ENCODE peak calls at places on chromosomes 12 and 14, in seven cellular contexts. One of them, this sample, is unnamed.

GRCh38 chr12:67681145-67681778 is 32.7 kb downstream of the DYRK2 start:
- DNase-seq in DND-41: no peak
- DNase-seq in esophagus squamous epithelium: no peak
- DNase-seq in stomach: no peak
- DNase-seq in left ventricle myocardium inferior: no peak
- DNase-seq in MM.1S: no peak
- DNase-seq in psoas muscle: no peak
- DNase-seq in this sample: no peak

GRCh38 chr14:31966896-31967668 is 110.0 kb upstream of the ARHGAP5 start:
- DNase-seq in DND-41: no peak
- DNase-seq in esophagus squamous epithelium: no peak
- DNase-seq in stomach: no peak
- DNase-seq in left ventricle myocardium inferior: no peak
- DNase-seq in MM.1S: no peak
- DNase-seq in psoas muscle: no peak
- DNase-seq in this sample: no peak

GRCh38 chr14:39430762-39431415 is 1.3 kb downstream of the FBXO33 start:
- DNase-seq in DND-41: no peak
- DNase-seq in esophagus squamous epithelium: no peak
- DNase-seq in stomach: no peak
- DNase-seq in left ventricle myocardium inferior: no peak
- DNase-seq in MM.1S: no peak
- DNase-seq in psoas muscle: no peak
- DNase-seq in this sample: no peak

GRCh38 chr14:100121643-100122480 is 37.6 kb downstream of the DEGS2 start:
- DNase-seq in DND-41: no peak
- DNase-seq in esophagus squamous epithelium: no peak
- DNase-seq in stomach: no peak
- DNase-seq in left ventricle myocardium inferior: no peak
- DNase-seq in MM.1S: no peak
- DNase-seq in psoas muscle: no peak
- DNase-seq in this sample: no peak

GRCh38 chr12:132428872-132429121 is 61.2 kb upstream of the FBRSL1 start:
- DNase-seq in DND-41: no peak
- DNase-seq in esophagus squamous epithelium: no peak
- DNase-seq in stomach: peak
- DNase-seq in left ventricle myocardium inferior: no peak
- DNase-seq in MM.1S: no peak
- DNase-seq in psoas muscle: no peak
- DNase-seq in this sample: no peak

GRCh38 chr12:11584213-11584855 is 65.1 kb upstream of the ETV6 start:
- DNase-seq in DND-41: no peak
- DNase-seq in esophagus squamous epithelium: no peak
- DNase-seq in stomach: no peak
- DNase-seq in left ventricle myocardium inferior: no peak
- DNase-seq in MM.1S: no peak
- DNase-seq in psoas muscle: no peak
- DNase-seq in this sample: no peak

GRCh38 chr14:92501891-92502351 is 11.7 kb upstream of the RIN3 start:
- DNase-seq in DND-41: no peak
- DNase-seq in esophagus squamous epithelium: no peak
- DNase-seq in stomach: no peak
- DNase-seq in left ventricle myocardium inferior: no peak
- DNase-seq in MM.1S: no peak
- DNase-seq in psoas muscle: no peak
- DNase-seq in this sample: no peak

GRCh38 chr12:30691122-30691879 is 4.4 kb downstream of the IPO8 start:
- DNase-seq in DND-41: no peak
- DNase-seq in esophagus squamous epithelium: no peak
- DNase-seq in stomach: no peak
- DNase-seq in left ventricle myocardium inferior: no peak
- DNase-seq in MM.1S: no peak
- DNase-seq in psoas muscle: peak
- DNase-seq in this sample: no peak

GRCh38 chr12:57744194-57744776 is 554 bp upstream of the TSPAN31 start:
- DNase-seq in DND-41: no peak
- DNase-seq in esophagus squamous epithelium: peak
- DNase-seq in stomach: peak
- DNase-seq in left ventricle myocardium inferior: peak
- DNase-seq in MM.1S: peak
- DNase-seq in psoas muscle: peak
- DNase-seq in this sample: no peak

GRCh38 chr14:77482422-77482821 is 16.2 kb downstream of the ISM2 start:
- DNase-seq in DND-41: no peak
- DNase-seq in esophagus squamous epithelium: no peak
- DNase-seq in stomach: no peak
- DNase-seq in left ventricle myocardium inferior: no peak
- DNase-seq in MM.1S: no peak
- DNase-seq in psoas muscle: no peak
- DNase-seq in this sample: no peak

GRCh38 chr12:67942704-67943103 is 46.5 kb upstream of the IFNG-AS1 start:
- DNase-seq in DND-41: no peak
- DNase-seq in esophagus squamous epithelium: no peak
- DNase-seq in stomach: no peak
- DNase-seq in left ventricle myocardium inferior: no peak
- DNase-seq in MM.1S: no peak
- DNase-seq in psoas muscle: no peak
- DNase-seq in this sample: no peak

GRCh38 chr14:97902630-97903029 is 1105.4 kb downstream of the VRK1 start:
- DNase-seq in DND-41: no peak
- DNase-seq in esophagus squamous epithelium: no peak
- DNase-seq in stomach: no peak
- DNase-seq in left ventricle myocardium inferior: no peak
- DNase-seq in MM.1S: no peak
- DNase-seq in psoas muscle: no peak
- DNase-seq in this sample: no peak

GRCh38 chr12:57268264-57268663 is 17.3 kb upstream of the STAC3 start:
- DNase-seq in DND-41: no peak
- DNase-seq in esophagus squamous epithelium: no peak
- DNase-seq in stomach: no peak
- DNase-seq in left ventricle myocardium inferior: no peak
- DNase-seq in MM.1S: no peak
- DNase-seq in psoas muscle: no peak
- DNase-seq in this sample: no peak

GRCh38 chr14:73723411-73723798 is 9.2 kb upstream of the PNMA1 start:
- DNase-seq in DND-41: no peak
- DNase-seq in esophagus squamous epithelium: no peak
- DNase-seq in stomach: no peak
- DNase-seq in left ventricle myocardium inferior: no peak
- DNase-seq in MM.1S: no peak
- DNase-seq in psoas muscle: no peak
- DNase-seq in this sample: no peak

GRCh38 chr12:20184514-20184913 is 183.8 kb upstream of the PDE3A start:
- DNase-seq in DND-41: no peak
- DNase-seq in esophagus squamous epithelium: no peak
- DNase-seq in stomach: no peak
- DNase-seq in left ventricle myocardium inferior: no peak
- DNase-seq in MM.1S: no peak
- DNase-seq in psoas muscle: no peak
- DNase-seq in this sample: no peak

GRCh38 chr14:72215080-72215479 is 282.9 kb downstream of the RGS6 start:
- DNase-seq in DND-41: no peak
- DNase-seq in esophagus squamous epithelium: no peak
- DNase-seq in stomach: no peak
- DNase-seq in left ventricle myocardium inferior: no peak
- DNase-seq in MM.1S: no peak
- DNase-seq in psoas muscle: no peak
- DNase-seq in this sample: no peak

GRCh38 chr12:123973552-123974341 is 732 bp downstream of the ZNF664 start:
- DNase-seq in DND-41: peak
- DNase-seq in esophagus squamous epithelium: no peak
- DNase-seq in stomach: peak
- DNase-seq in left ventricle myocardium inferior: peak
- DNase-seq in MM.1S: no peak
- DNase-seq in psoas muscle: peak
- DNase-seq in this sample: no peak

DNA sequence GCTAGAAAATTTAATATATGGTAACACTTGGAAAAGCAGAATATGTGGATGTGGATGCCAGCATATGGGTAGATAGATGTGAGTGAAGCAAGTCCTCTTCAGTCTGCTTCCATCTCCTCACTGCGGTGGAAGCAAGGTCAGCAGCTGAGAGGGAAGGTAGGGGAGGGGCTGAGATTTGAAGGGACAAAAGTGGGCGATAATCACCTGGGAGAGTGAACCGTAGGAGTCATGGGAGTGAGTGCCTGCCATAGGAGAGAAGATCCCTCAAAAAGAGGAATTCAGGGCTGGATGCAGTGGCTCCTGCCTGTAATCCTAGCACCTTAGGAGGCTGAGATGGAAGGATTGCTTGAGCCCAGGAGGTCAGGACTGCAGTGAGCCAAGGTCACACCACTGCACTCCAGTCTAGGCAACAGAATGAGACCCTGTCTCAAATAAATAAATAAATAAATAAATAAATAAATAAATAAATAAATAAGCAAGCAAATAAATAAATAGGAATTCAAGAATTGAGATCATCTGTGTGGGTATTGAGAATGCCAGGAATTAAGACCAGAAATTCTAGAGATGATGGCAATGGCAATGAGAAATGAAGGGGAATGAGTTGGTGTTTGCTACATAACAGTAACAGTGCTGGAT is 123.4 kb downstream of the BICD1 start:
- DNase-seq in DND-41: no peak
- DNase-seq in esophagus squamous epithelium: no peak
- DNase-seq in stomach: no peak
- DNase-seq in left ventricle myocardium inferior: no peak
- DNase-seq in MM.1S: no peak
- DNase-seq in psoas muscle: no peak
- DNase-seq in this sample: no peak
- H3K27ac ChIP-seq in DND-41: no peak
- H3K27ac ChIP-seq in esophagus squamous epithelium: no peak
- H3K27ac ChIP-seq in stomach: no peak
- H3K27ac ChIP-seq in left ventricle myocardium inferior: no peak
- H3K27ac ChIP-seq in MM.1S: no peak
- H3K27ac ChIP-seq in psoas muscle: no peak
- H3K27ac ChIP-seq in this sample: no peak

GRCh38 chr14:22847661-22848341 is 11.4 kb downstream of the MMP14 start:
- DNase-seq in DND-41: no peak
- DNase-seq in esophagus squamous epithelium: no peak
- DNase-seq in stomach: no peak
- DNase-seq in left ventricle myocardium inferior: no peak
- DNase-seq in MM.1S: no peak
- DNase-seq in psoas muscle: no peak
- DNase-seq in this sample: no peak
- TF ChIP-seq CTCF in DND-41: peak
- TF ChIP-seq CTCF in esophagus squamous epithelium: no peak
- TF ChIP-seq CTCF in stomach: no peak
- TF ChIP-seq CTCF in left ventricle myocardium inferior: no peak
- TF ChIP-seq CTCF in MM.1S: no peak
- TF ChIP-seq CTCF in psoas muscle: no peak
- TF ChIP-seq CTCF in this sample: no peak

GRCh38 chr12:51326762-51327439 is 2.9 kb upstream of the BIN2 start:
- DNase-seq in DND-41: peak
- DNase-seq in esophagus squamous epithelium: no peak
- DNase-seq in stomach: no peak
- DNase-seq in left ventricle myocardium inferior: no peak
- DNase-seq in MM.1S: peak
- DNase-seq in psoas muscle: peak
- DNase-seq in this sample: no peak
- H3K27ac ChIP-seq in DND-41: peak
- H3K27ac ChIP-seq in esophagus squamous epithelium: peak
- H3K27ac ChIP-seq in stomach: no peak
- H3K27ac ChIP-seq in left ventricle myocardium inferior: no peak
- H3K27ac ChIP-seq in MM.1S: peak
- H3K27ac ChIP-seq in psoas muscle: no peak
- H3K27ac ChIP-seq in this sample: peak

DNA sequence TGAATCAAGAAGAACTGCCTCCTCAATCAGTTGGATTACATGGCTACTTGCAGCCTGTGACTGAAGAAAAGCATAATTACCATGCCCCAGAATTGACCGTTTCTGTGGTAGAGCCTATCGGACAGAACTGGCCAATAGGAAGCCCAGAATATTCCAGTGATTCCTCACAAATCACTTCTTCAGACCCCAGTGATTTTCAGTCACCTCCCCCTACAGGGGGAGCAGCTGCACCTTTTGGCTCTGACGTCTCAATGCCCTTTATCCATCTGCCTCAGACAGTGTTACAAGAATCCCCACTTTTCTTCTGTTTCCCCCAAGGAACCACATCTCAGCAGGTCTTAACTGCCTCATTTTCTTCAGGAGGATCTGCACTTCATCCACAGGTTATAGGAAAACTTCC is 80.8 kb downstream of the RAD52 start:
- DNase-seq in DND-41: no peak
- DNase-seq in esophagus squamous epithelium: no peak
- DNase-seq in stomach: no peak
- DNase-seq in left ventricle myocardium inferior: no peak
- DNase-seq in MM.1S: no peak
- DNase-seq in psoas muscle: no peak
- DNase-seq in this sample: no peak
- TF ChIP-seq CTCF in DND-41: no peak
- TF ChIP-seq CTCF in esophagus squamous epithelium: no peak
- TF ChIP-seq CTCF in stomach: no peak
- TF ChIP-seq CTCF in left ventricle myocardium inferior: no peak
- TF ChIP-seq CTCF in MM.1S: no peak
- TF ChIP-seq CTCF in psoas muscle: no peak
- TF ChIP-seq CTCF in this sample: no peak

GRCh38 chr14:67221982-67222328 is 19.3 kb upstream of the PALS1 start:
- DNase-seq in DND-41: no peak
- DNase-seq in esophagus squamous epithelium: no peak
- DNase-seq in stomach: no peak
- DNase-seq in left ventricle myocardium inferior: no peak
- DNase-seq in MM.1S: no peak
- DNase-seq in psoas muscle: no peak
- DNase-seq in this sample: no peak
- H3K27ac ChIP-seq in DND-41: no peak
- H3K27ac ChIP-seq in esophagus squamous epithelium: no peak
- H3K27ac ChIP-seq in stomach: no peak
- H3K27ac ChIP-seq in left ventricle myocardium inferior: no peak
- H3K27ac ChIP-seq in MM.1S: no peak
- H3K27ac ChIP-seq in psoas muscle: no peak
- H3K27ac ChIP-seq in this sample: no peak

GRCh38 chr12:21604245-21605101 is at the start of gene GYS2:
- DNase-seq in DND-41: no peak
- DNase-seq in esophagus squamous epithelium: no peak
- DNase-seq in stomach: no peak
- DNase-seq in left ventricle myocardium inferior: no peak
- DNase-seq in MM.1S: no peak
- DNase-seq in psoas muscle: no peak
- DNase-seq in this sample: no peak

GRCh38 chr12:21606175-21606574 is 1.5 kb upstream of the GYS2 start:
- DNase-seq in DND-41: no peak
- DNase-seq in esophagus squamous epithelium: no peak
- DNase-seq in stomach: no peak
- DNase-seq in left ventricle myocardium inferior: no peak
- DNase-seq in MM.1S: no peak
- DNase-seq in psoas muscle: no peak
- DNase-seq in this sample: no peak

GRCh38 chr12:21602774-21603173 is 1.9 kb downstream of the GYS2 start:
- DNase-seq in DND-41: no peak
- DNase-seq in esophagus squamous epithelium: no peak
- DNase-seq in stomach: no peak
- DNase-seq in left ventricle myocardium inferior: no peak
- DNase-seq in MM.1S: no peak
- DNase-seq in psoas muscle: no peak
- DNase-seq in this sample: no peak

GRCh38 chr12:21607701-21608100 is 3.1 kb upstream of the GYS2 start:
- DNase-seq in DND-41: no peak
- DNase-seq in esophagus squamous epithelium: no peak
- DNase-seq in stomach: no peak
- DNase-seq in left ventricle myocardium inferior: no peak
- DNase-seq in MM.1S: no peak
- DNase-seq in psoas muscle: no peak
- DNase-seq in this sample: no peak
- TF ChIP-seq CTCF in DND-41: peak
- TF ChIP-seq CTCF in esophagus squamous epithelium: no peak
- TF ChIP-seq CTCF in stomach: peak
- TF ChIP-seq CTCF in left ventricle myocardium inferior: peak
- TF ChIP-seq CTCF in MM.1S: peak
- TF ChIP-seq CTCF in psoas muscle: peak
- TF ChIP-seq CTCF in this sample: no peak

GRCh38 chr14:57362356-57362755 is 28.0 kb upstream of the NAA30 start:
- DNase-seq in DND-41: no peak
- DNase-seq in esophagus squamous epithelium: no peak
- DNase-seq in stomach: no peak
- DNase-seq in left ventricle myocardium inferior: no peak
- DNase-seq in MM.1S: no peak
- DNase-seq in psoas muscle: no peak
- DNase-seq in this sample: no peak
- H3K27ac ChIP-seq in DND-41: no peak
- H3K27ac ChIP-seq in esophagus squamous epithelium: no peak
- H3K27ac ChIP-seq in stomach: no peak
- H3K27ac ChIP-seq in left ventricle myocardium inferior: no peak
- H3K27ac ChIP-seq in MM.1S: no peak
- H3K27ac ChIP-seq in psoas muscle: no peak
- H3K27ac ChIP-seq in this sample: no peak